ENCODE peak calls at places on chromosome X, in five cellular contexts. One of them, this sample, is unnamed.
A peak's percentile ranks its signal among the peaks of the same experiment; 100 is the strongest.

GRCh38 chrX:100768679-100769338 is 36.9 kb upstream of the SYTL4 start:
- DNase-seq in stimulated activated CD4-positive, alpha-beta T cell treated with anti-CD3 and anti-CD28 coated beads, TNF-alpha, amount 100 ng/mL, for 48 hours: peak; percentile 76
- DNase-seq in C1 segment of cervical spinal cord: no peak
- DNase-seq in NCI-H1092: peak; percentile 64
- DNase-seq in CD4-positive, alpha-beta memory T cell: peak; percentile 79
- DNase-seq in this sample: peak; percentile 55

GRCh38 chrX:153828723-153829548 is 1.4 kb downstream of the PDZD4 start:
- DNase-seq in stimulated activated CD4-positive, alpha-beta T cell treated with anti-CD3 and anti-CD28 coated beads, TNF-alpha, amount 100 ng/mL, for 48 hours: no peak
- DNase-seq in C1 segment of cervical spinal cord: no peak
- DNase-seq in NCI-H1092: no peak
- DNase-seq in CD4-positive, alpha-beta memory T cell: no peak
- DNase-seq in this sample: no peak

GRCh38 chrX:39642071-39642470 is 455.7 kb downstream of the BCOR start:
- DNase-seq in stimulated activated CD4-positive, alpha-beta T cell treated with anti-CD3 and anti-CD28 coated beads, TNF-alpha, amount 100 ng/mL, for 48 hours: no peak
- DNase-seq in C1 segment of cervical spinal cord: no peak
- DNase-seq in NCI-H1092: peak; percentile 4
- DNase-seq in CD4-positive, alpha-beta memory T cell: no peak
- DNase-seq in this sample: no peak

GRCh38 chrX:9569875-9570274 is 105.0 kb downstream of the TBL1X start:
- DNase-seq in stimulated activated CD4-positive, alpha-beta T cell treated with anti-CD3 and anti-CD28 coated beads, TNF-alpha, amount 100 ng/mL, for 48 hours: no peak
- DNase-seq in C1 segment of cervical spinal cord: no peak
- DNase-seq in NCI-H1092: no peak
- DNase-seq in CD4-positive, alpha-beta memory T cell: no peak
- DNase-seq in this sample: peak; percentile 44

GRCh38 chrX:29419774-29420553 is 795.4 kb upstream of the MAGEB2 start:
- DNase-seq in stimulated activated CD4-positive, alpha-beta T cell treated with anti-CD3 and anti-CD28 coated beads, TNF-alpha, amount 100 ng/mL, for 48 hours: no peak
- DNase-seq in C1 segment of cervical spinal cord: no peak
- DNase-seq in NCI-H1092: no peak
- DNase-seq in CD4-positive, alpha-beta memory T cell: no peak
- DNase-seq in this sample: no peak

GRCh38 chrX:128287693-128288092 is 235.5 kb upstream of the ACTRT1 start:
- DNase-seq in stimulated activated CD4-positive, alpha-beta T cell treated with anti-CD3 and anti-CD28 coated beads, TNF-alpha, amount 100 ng/mL, for 48 hours: no peak
- DNase-seq in C1 segment of cervical spinal cord: no peak
- DNase-seq in NCI-H1092: no peak
- DNase-seq in CD4-positive, alpha-beta memory T cell: no peak
- DNase-seq in this sample: no peak

GRCh38 chrX:17986977-17987376 is 125.9 kb upstream of the RAI2 start:
- DNase-seq in stimulated activated CD4-positive, alpha-beta T cell treated with anti-CD3 and anti-CD28 coated beads, TNF-alpha, amount 100 ng/mL, for 48 hours: no peak
- DNase-seq in C1 segment of cervical spinal cord: no peak
- DNase-seq in NCI-H1092: no peak
- DNase-seq in CD4-positive, alpha-beta memory T cell: no peak
- DNase-seq in this sample: no peak

GRCh38 chrX:1601768-1602085 is 10.3 kb downstream of the AKAP17A start:
- DNase-seq in stimulated activated CD4-positive, alpha-beta T cell treated with anti-CD3 and anti-CD28 coated beads, TNF-alpha, amount 100 ng/mL, for 48 hours: no peak
- DNase-seq in C1 segment of cervical spinal cord: no peak
- DNase-seq in NCI-H1092: no peak
- DNase-seq in CD4-positive, alpha-beta memory T cell: no peak
- DNase-seq in this sample: no peak

GRCh38 chrX:154531626-154532025 is 15.0 kb downstream of the G6PD start:
- DNase-seq in stimulated activated CD4-positive, alpha-beta T cell treated with anti-CD3 and anti-CD28 coated beads, TNF-alpha, amount 100 ng/mL, for 48 hours: no peak
- DNase-seq in C1 segment of cervical spinal cord: no peak
- DNase-seq in NCI-H1092: no peak
- DNase-seq in CD4-positive, alpha-beta memory T cell: no peak
- DNase-seq in this sample: no peak

GRCh38 chrX:38293741-38294140 is 33.6 kb downstream of the RPGR start:
- DNase-seq in stimulated activated CD4-positive, alpha-beta T cell treated with anti-CD3 and anti-CD28 coated beads, TNF-alpha, amount 100 ng/mL, for 48 hours: no peak
- DNase-seq in C1 segment of cervical spinal cord: no peak
- DNase-seq in NCI-H1092: no peak
- DNase-seq in CD4-positive, alpha-beta memory T cell: no peak
- DNase-seq in this sample: no peak

GRCh38 chrX:47573334-47574095 is 8.7 kb upstream of the TIMP1 start:
- DNase-seq in stimulated activated CD4-positive, alpha-beta T cell treated with anti-CD3 and anti-CD28 coated beads, TNF-alpha, amount 100 ng/mL, for 48 hours: no peak
- DNase-seq in C1 segment of cervical spinal cord: no peak
- DNase-seq in NCI-H1092: no peak
- DNase-seq in CD4-positive, alpha-beta memory T cell: no peak
- DNase-seq in this sample: no peak

GRCh38 chrX:106378616-106379015 is 210.5 kb downstream of the PWWP3B start:
- DNase-seq in stimulated activated CD4-positive, alpha-beta T cell treated with anti-CD3 and anti-CD28 coated beads, TNF-alpha, amount 100 ng/mL, for 48 hours: no peak
- DNase-seq in C1 segment of cervical spinal cord: no peak
- DNase-seq in NCI-H1092: no peak
- DNase-seq in CD4-positive, alpha-beta memory T cell: no peak
- DNase-seq in this sample: peak; percentile 12

GRCh38 chrX:48971325-48972213 is at the start of gene KCND1:
- DNase-seq in stimulated activated CD4-positive, alpha-beta T cell treated with anti-CD3 and anti-CD28 coated beads, TNF-alpha, amount 100 ng/mL, for 48 hours: no peak
- DNase-seq in C1 segment of cervical spinal cord: no peak
- DNase-seq in NCI-H1092: peak; percentile 47
- DNase-seq in CD4-positive, alpha-beta memory T cell: no peak
- DNase-seq in this sample: no peak

GRCh38 chrX:73851014-73852009 is 288.3 kb downstream of the CHIC1 start:
- DNase-seq in stimulated activated CD4-positive, alpha-beta T cell treated with anti-CD3 and anti-CD28 coated beads, TNF-alpha, amount 100 ng/mL, for 48 hours: no peak
- DNase-seq in C1 segment of cervical spinal cord: peak; percentile 82
- DNase-seq in NCI-H1092: no peak
- DNase-seq in CD4-positive, alpha-beta memory T cell: no peak
- DNase-seq in this sample: no peak

GRCh38 chrX:24372021-24372763 is 11.8 kb downstream of the SUPT20HL1 start:
- DNase-seq in stimulated activated CD4-positive, alpha-beta T cell treated with anti-CD3 and anti-CD28 coated beads, TNF-alpha, amount 100 ng/mL, for 48 hours: no peak
- DNase-seq in C1 segment of cervical spinal cord: no peak
- DNase-seq in NCI-H1092: no peak
- DNase-seq in CD4-positive, alpha-beta memory T cell: no peak
- DNase-seq in this sample: no peak

GRCh38 chrX:2723316-2723879 is 28.4 kb upstream of the XG start:
- DNase-seq in stimulated activated CD4-positive, alpha-beta T cell treated with anti-CD3 and anti-CD28 coated beads, TNF-alpha, amount 100 ng/mL, for 48 hours: no peak
- DNase-seq in C1 segment of cervical spinal cord: no peak
- DNase-seq in NCI-H1092: no peak
- DNase-seq in CD4-positive, alpha-beta memory T cell: no peak
- DNase-seq in this sample: no peak

GRCh38 chrX:15158736-15159406 is 111.0 kb downstream of the ASB9 start:
- DNase-seq in stimulated activated CD4-positive, alpha-beta T cell treated with anti-CD3 and anti-CD28 coated beads, TNF-alpha, amount 100 ng/mL, for 48 hours: no peak
- DNase-seq in C1 segment of cervical spinal cord: no peak
- DNase-seq in NCI-H1092: no peak
- DNase-seq in CD4-positive, alpha-beta memory T cell: peak; percentile 42
- DNase-seq in this sample: peak; percentile 73

This sample was measured in Jurkat, Clone E6-1.